ENCODE peak calls at places on chromosomes 1 and 21, in eight cellular contexts. S is left ventricle myocardium superior, I is MM.1S, H is WTC11, G is mucosa of descending colon, K is bronchial epithelial cell, Z is NCI-H1105 treated with DMSO at 0.1 percent for 48 hours, E is GM12892. B is an unnamed sample.

GRCh38 chr21:26961704-26962103 is 5.2 kb downstream of the ADAMTS5 start:
- DNase-seq in E (no peak), S (no peak), Z (no peak), I (no peak), G (peak; percentile 33), K (no peak), H (peak; percentile 62), B (peak; percentile 41)

GRCh38 chr1:30915491-30916230 is 7.1 kb upstream of the SDC3 start:
- DNase-seq in S (no peak), K (no peak), E (no peak), Z (no peak), I (no peak), G (no peak), H (no peak), B (no peak)

GRCh38 chr1:81313289-81313688 is 487.4 kb upstream of the ADGRL2 start:
- DNase-seq in H (no peak), S (no peak), G (no peak), Z (no peak), K (no peak), E (no peak), I (no peak), B (no peak)

GRCh38 chr1:77319036-77319705 is 37.4 kb downstream of the AK5 start:
- DNase-seq in G (no peak), Z (no peak), S (no peak), E (no peak), I (no peak), K (no peak), H (no peak), B (no peak)

GRCh38 chr1:199007423-199007822 is 368.6 kb downstream of the PTPRC start:
- DNase-seq in I (no peak), K (peak; percentile 18), H (no peak), G (no peak), Z (no peak), E (no peak), S (no peak), B (peak; percentile 26)

GRCh38 chr1:6447016-6447817 is 18.8 kb downstream of the TNFRSF25 start:
- DNase-seq in H (peak; percentile 73), S (no peak), I (no peak), Z (peak; percentile 40), G (peak; percentile 56), K (no peak), E (no peak), B (no peak)

GRCh38 chr21:29342394-29342957 is 43.8 kb downstream of the BACH1 start:
- DNase-seq in E (no peak), I (no peak), Z (no peak), K (peak; percentile 95), S (peak; percentile 81), G (no peak), H (no peak), B (no peak)

GRCh38 chr21:44793269-44794030 is 8.2 kb downstream of the UBE2G2 start:
- DNase-seq in K (peak; percentile 54), Z (peak; percentile 52), I (peak; percentile 77), H (peak; percentile 52), G (peak; percentile 69), E (peak; percentile 74), S (peak; percentile 68), B (peak; percentile 78)

GRCh38 chr1:53398585-53399365 is 60.4 kb upstream of the DMRTB1 start:
- DNase-seq in H (no peak), I (no peak), G (no peak), E (no peak), K (no peak), Z (no peak), S (no peak), B (no peak)

GRCh38 chr21:45259206-45259795 is 28.4 kb downstream of the POFUT2 start:
- DNase-seq in I (no peak), K (no peak), Z (no peak), G (no peak), S (no peak), E (no peak), H (no peak), B (no peak)

GRCh38 chr1:56442456-56442855 is 136.9 kb downstream of the PLPP3 start:
- DNase-seq in G (no peak), E (no peak), I (no peak), Z (no peak), S (no peak), K (no peak), H (no peak), B (no peak)

GRCh38 chr1:100188617-100189016 is 10.6 kb upstream of the LRRC39 start:
- DNase-seq in E (no peak), I (peak; percentile 8), G (no peak), S (no peak), K (no peak), Z (peak; percentile 95), H (no peak), B (no peak)

GRCh38 chr21:17612023-17612564 is 607 bp downstream of the BTG3 start:
- DNase-seq in G (peak; percentile 54), E (no peak), K (peak; percentile 59), Z (peak; percentile 48), H (peak; percentile 16), S (peak; percentile 50), I (peak; percentile 33), B (peak; percentile 35)

GRCh38 chr1:154445040-154445472 is 39.9 kb downstream of the IL6R start:
- DNase-seq in K (peak; percentile 34), I (peak; percentile 73), H (no peak), E (peak; percentile 35), S (no peak), Z (no peak), G (no peak), B (no peak)

GRCh38 chr1:228176461-228177182 is 11.0 kb downstream of the IBA57 start:
- DNase-seq in S (peak; percentile 80), K (no peak), G (no peak), Z (no peak), H (no peak), E (no peak), I (no peak), B (no peak)

GRCh38 chr1:47689894-47690293 is 252.1 kb downstream of the FOXD2 start:
- DNase-seq in Z (no peak), S (no peak), H (no peak), K (no peak), I (no peak), E (no peak), G (peak; percentile 8), B (no peak)

GRCh38 chr1:244760471-244760870 is 75.0 kb upstream of the COX20 start:
- DNase-seq in I (no peak), E (no peak), K (no peak), S (no peak), H (no peak), G (no peak), Z (no peak), B (no peak)

GRCh38 chr1:26408604-26409003 is 2.0 kb upstream of the LIN28A start:
- DNase-seq in S (peak; percentile 78), G (peak; percentile 83), I (peak; percentile 55), E (no peak), K (peak; percentile 50), H (peak; percentile 90), Z (no peak), B (peak; percentile 59)

GRCh38 chr1:109371271-109371739 is 26.4 kb downstream of the SORT1 start:
- DNase-seq in Z (no peak), H (no peak), G (no peak), I (peak; percentile 11), E (no peak), S (no peak), K (peak; percentile 48), B (no peak)

GRCh38 chr1:232767381-232768074 is 37.7 kb upstream of the MAP10 start:
- DNase-seq in K (peak; percentile 92), S (peak; percentile 32), E (no peak), H (no peak), G (peak; percentile 90), I (no peak), Z (no peak), B (no peak)

GRCh38 chr1:94936861-94937620 is 10.1 kb upstream of the CNN3 start:
- DNase-seq in I (no peak), E (no peak), G (no peak), K (peak; percentile 59), S (no peak), Z (no peak), H (no peak), B (no peak)

GRCh38 chr1:77540501-77541161 is 141.8 kb downstream of the ZZZ3 start:
- DNase-seq in H (no peak), G (no peak), S (no peak), Z (no peak), K (peak; percentile 36), I (no peak), E (no peak), B (no peak)

GRCh38 chr1:8247821-8248436 is 70.0 kb upstream of the SLC45A1 start:
- DNase-seq in I (no peak), Z (no peak), G (peak; percentile 54), E (no peak), K (no peak), H (no peak), S (no peak), B (no peak)

GRCh38 chr1:10724052-10724494 is 72.4 kb downstream of the CASZ1 start:
- DNase-seq in Z (peak; percentile 37), I (no peak), S (peak; percentile 76), G (peak; percentile 68), E (no peak), H (no peak), K (peak; percentile 49), B (no peak)